ENCODE peak calls at places on chromosomes 13 and 19, in six cellular contexts. N, B, J, G, S and Q are unnamed samples.

GRCh38 chr13:49972709-49973108 is 24.1 kb upstream of the TRIM13 start:
- DNase-seq in N (no peak), B (no peak), J (no peak), G (no peak), S (no peak), Q (no peak)

GRCh38 chr19:19600793-19601346 is 17.6 kb downstream of the PBX4 start:
- DNase-seq in N (no peak), B (no peak), J (no peak), G (no peak), S (no peak), Q (no peak)

GRCh38 chr13:111114362-111115050 is 604 bp upstream of the ARHGEF7 start:
- DNase-seq in N (peak; percentile 8), B (no peak), J (no peak), G (peak; percentile 30), S (no peak), Q (no peak)

GRCh38 chr19:42290523-42291436 is 11.2 kb upstream of the PRR19 start:
- DNase-seq in N (peak; percentile 60), B (no peak), J (no peak), G (no peak), S (peak; percentile 7), Q (no peak)

GRCh38 chr13:45226024-45226423 is 25.2 kb upstream of the KCTD4 start:
- DNase-seq in N (no peak), B (no peak), J (no peak), G (no peak), S (peak; percentile 23), Q (no peak)

GRCh38 chr13:47897411-47898050 is 103.5 kb downstream of the SUCLA2 start:
- DNase-seq in N (no peak), B (no peak), J (no peak), G (no peak), S (no peak), Q (no peak)

GRCh38 chr19:18596752-18597157 is 8.2 kb downstream of the REX1BD start:
- DNase-seq in N (no peak), B (no peak), J (no peak), G (no peak), S (no peak), Q (peak; percentile 62)

GRCh38 chr19:29271911-29272310 is 59.0 kb upstream of the UQCRFS1 start:
- DNase-seq in N (no peak), B (no peak), J (no peak), G (no peak), S (no peak), Q (no peak)

GRCh38 chr19:10288662-10289166 is 1.0 kb upstream of the ICAM5 start:
- DNase-seq in N (no peak), B (no peak), J (peak; percentile 41), G (no peak), S (peak; percentile 25), Q (peak; percentile 81)

GRCh38 chr19:18428173-18428836 is 9.1 kb downstream of the SSBP4 start:
- DNase-seq in N (no peak), B (no peak), J (no peak), G (no peak), S (no peak), Q (no peak)

GRCh38 chr19:53463263-53463662 is 4.3 kb upstream of the ZNF813 start:
- DNase-seq in N (no peak), B (no peak), J (peak; percentile 10), G (no peak), S (no peak), Q (no peak)

GRCh38 chr19:33771308-33772101 is 25.2 kb upstream of the KCTD15 start:
- DNase-seq in N (peak; percentile 63), B (peak; percentile 66), J (peak; percentile 57), G (no peak), S (peak; percentile 19), Q (no peak)